ENCODE peak calls at places on chromosomes 7 and 10, in five cellular contexts. One of them, this sample, is unnamed.

GRCh38 chr7:38630720-38631673 is at the start of gene AMPH:
- DNase-seq in upper lobe of right lung: no peak
- DNase-seq in CD8-positive, alpha-beta T cell: no peak
- DNase-seq in coronary artery: no peak
- DNase-seq in Panc1: no peak
- DNase-seq in this sample: peak; percentile 49

GRCh38 chr10:22959292-22959691 is 31.4 kb downstream of the ARMC3 start:
- DNase-seq in upper lobe of right lung: no peak
- DNase-seq in Panc1: no peak
- DNase-seq in coronary artery: no peak
- DNase-seq in CD8-positive, alpha-beta T cell: no peak
- DNase-seq in this sample: no peak

GRCh38 chr7:94513565-94513860 is 3.9 kb downstream of the CASD1 start:
- DNase-seq in Panc1: no peak
- DNase-seq in CD8-positive, alpha-beta T cell: no peak
- DNase-seq in upper lobe of right lung: no peak
- DNase-seq in coronary artery: no peak
- DNase-seq in this sample: peak; percentile 5

GRCh38 chr7:156751319-156751718 is 110.7 kb downstream of the RNF32 start:
- DNase-seq in Panc1: no peak
- DNase-seq in CD8-positive, alpha-beta T cell: no peak
- DNase-seq in upper lobe of right lung: no peak
- DNase-seq in coronary artery: no peak
- DNase-seq in this sample: peak; percentile 91

GRCh38 chr10:20995123-20995978 is 98.2 kb upstream of the NEBL start:
- DNase-seq in coronary artery: no peak
- DNase-seq in CD8-positive, alpha-beta T cell: no peak
- DNase-seq in upper lobe of right lung: no peak
- DNase-seq in Panc1: no peak
- DNase-seq in this sample: peak; percentile 38

GRCh38 chr7:96970739-96971138 is 34.6 kb upstream of the DLX6 start:
- DNase-seq in CD8-positive, alpha-beta T cell: no peak
- DNase-seq in upper lobe of right lung: no peak
- DNase-seq in coronary artery: no peak
- DNase-seq in Panc1: no peak
- DNase-seq in this sample: no peak

GRCh38 chr10:11153766-11154165 is 136.1 kb downstream of the CELF2 start:
- DNase-seq in upper lobe of right lung: no peak
- DNase-seq in CD8-positive, alpha-beta T cell: no peak
- DNase-seq in coronary artery: no peak
- DNase-seq in Panc1: no peak
- DNase-seq in this sample: no peak

GRCh38 chr7:121608785-121609184 is 212.7 kb upstream of the FAM3C start:
- DNase-seq in coronary artery: no peak
- DNase-seq in upper lobe of right lung: no peak
- DNase-seq in Panc1: no peak
- DNase-seq in CD8-positive, alpha-beta T cell: no peak
- DNase-seq in this sample: no peak

GRCh38 chr7:31744294-31744874 is 57.4 kb downstream of the PPP1R17 start:
- DNase-seq in coronary artery: no peak
- DNase-seq in upper lobe of right lung: no peak
- DNase-seq in Panc1: peak; percentile 59
- DNase-seq in CD8-positive, alpha-beta T cell: peak; percentile 20
- DNase-seq in this sample: peak; percentile 86

GRCh38 chr7:22730921-22731654 is 4.1 kb downstream of the IL6 start:
- DNase-seq in upper lobe of right lung: no peak
- DNase-seq in coronary artery: no peak
- DNase-seq in CD8-positive, alpha-beta T cell: no peak
- DNase-seq in Panc1: peak; percentile 83
- DNase-seq in this sample: peak; percentile 61

GRCh38 chr7:22787936-22788335 is 34.7 kb downstream of the TOMM7 start:
- DNase-seq in Panc1: no peak
- DNase-seq in coronary artery: no peak
- DNase-seq in upper lobe of right lung: no peak
- DNase-seq in CD8-positive, alpha-beta T cell: no peak
- DNase-seq in this sample: no peak

GRCh38 chr10:100872034-100872791 is 40.5 kb upstream of the SLF2 start:
- DNase-seq in CD8-positive, alpha-beta T cell: peak; percentile 45
- DNase-seq in coronary artery: no peak
- DNase-seq in upper lobe of right lung: no peak
- DNase-seq in Panc1: peak; percentile 33
- DNase-seq in this sample: peak; percentile 66

GRCh38 chr7:156764016-156764669 is 123.6 kb downstream of the RNF32 start:
- DNase-seq in Panc1: no peak
- DNase-seq in CD8-positive, alpha-beta T cell: no peak
- DNase-seq in coronary artery: no peak
- DNase-seq in upper lobe of right lung: peak; percentile 79
- DNase-seq in this sample: peak; percentile 90

GRCh38 chr7:141666071-141666470 is 35.9 kb downstream of the DENND11 start:
- DNase-seq in Panc1: no peak
- DNase-seq in upper lobe of right lung: no peak
- DNase-seq in coronary artery: no peak
- DNase-seq in CD8-positive, alpha-beta T cell: no peak
- DNase-seq in this sample: no peak

GRCh38 chr7:142669074-142669654 is 80.1 kb upstream of the PRSS1 start:
- DNase-seq in coronary artery: no peak
- DNase-seq in CD8-positive, alpha-beta T cell: no peak
- DNase-seq in Panc1: no peak
- DNase-seq in upper lobe of right lung: no peak
- DNase-seq in this sample: peak; percentile 50

GRCh38 chr7:107528461-107528860 is 35.3 kb downstream of the COG5 start:
- DNase-seq in coronary artery: no peak
- DNase-seq in Panc1: no peak
- DNase-seq in CD8-positive, alpha-beta T cell: no peak
- DNase-seq in upper lobe of right lung: no peak
- DNase-seq in this sample: peak; percentile 71

GRCh38 chr7:44473295-44473694 is 17.2 kb downstream of the NUDCD3 start:
- DNase-seq in Panc1: no peak
- DNase-seq in upper lobe of right lung: no peak
- DNase-seq in coronary artery: no peak
- DNase-seq in CD8-positive, alpha-beta T cell: no peak
- DNase-seq in this sample: peak; percentile 79

GRCh38 chr10:62238880-62239279 is 29.8 kb downstream of the RTKN2 start:
- DNase-seq in coronary artery: no peak
- DNase-seq in upper lobe of right lung: no peak
- DNase-seq in CD8-positive, alpha-beta T cell: no peak
- DNase-seq in Panc1: no peak
- DNase-seq in this sample: no peak

GRCh38 chr10:128420623-128421022 is 294.4 kb upstream of the MKI67 start:
- DNase-seq in Panc1: no peak
- DNase-seq in CD8-positive, alpha-beta T cell: no peak
- DNase-seq in upper lobe of right lung: no peak
- DNase-seq in coronary artery: no peak
- DNase-seq in this sample: no peak

GRCh38 chr7:152762056-152762455 is 2.5 kb downstream of the ACTR3B start:
- DNase-seq in coronary artery: no peak
- DNase-seq in upper lobe of right lung: no peak
- DNase-seq in CD8-positive, alpha-beta T cell: no peak
- DNase-seq in Panc1: no peak
- DNase-seq in this sample: peak; percentile 42

GRCh38 chr7:149772236-149772820 is 1.1 kb downstream of the ZNF467 start:
- DNase-seq in upper lobe of right lung: peak; percentile 83
- DNase-seq in Panc1: no peak
- DNase-seq in coronary artery: no peak
- DNase-seq in CD8-positive, alpha-beta T cell: no peak
- DNase-seq in this sample: no peak

GRCh38 chr7:79176859-79177477 is 276.5 kb downstream of the MAGI2 start:
- DNase-seq in CD8-positive, alpha-beta T cell: no peak
- DNase-seq in Panc1: peak; percentile 35
- DNase-seq in coronary artery: no peak
- DNase-seq in upper lobe of right lung: no peak
- DNase-seq in this sample: peak; percentile 73

GRCh38 chr7:123571684-123572083 is 14.1 kb upstream of the NDUFA5 start:
- DNase-seq in upper lobe of right lung: no peak
- DNase-seq in CD8-positive, alpha-beta T cell: no peak
- DNase-seq in Panc1: no peak
- DNase-seq in coronary artery: no peak
- DNase-seq in this sample: peak; percentile 66

GRCh38 chr10:120456626-120457430 is at the start of gene PLPP4:
- DNase-seq in upper lobe of right lung: peak; percentile 68
- DNase-seq in Panc1: no peak
- DNase-seq in coronary artery: no peak
- DNase-seq in CD8-positive, alpha-beta T cell: no peak
- DNase-seq in this sample: peak; percentile 55

GRCh38 chr7:44187636-44188416 is 1.4 kb downstream of the GCK start:
- DNase-seq in upper lobe of right lung: peak; percentile 55
- DNase-seq in coronary artery: no peak
- DNase-seq in Panc1: no peak
- DNase-seq in CD8-positive, alpha-beta T cell: no peak
- DNase-seq in this sample: no peak

GRCh38 chr10:125281091-125281490 is 120.7 kb upstream of the CTBP2 start:
- DNase-seq in coronary artery: no peak
- DNase-seq in Panc1: no peak
- DNase-seq in CD8-positive, alpha-beta T cell: no peak
- DNase-seq in upper lobe of right lung: no peak
- DNase-seq in this sample: no peak

GRCh38 chr7:37054631-37055300 is 330.5 kb upstream of the AOAH start:
- DNase-seq in Panc1: no peak
- DNase-seq in CD8-positive, alpha-beta T cell: no peak
- DNase-seq in coronary artery: no peak
- DNase-seq in upper lobe of right lung: no peak
- DNase-seq in this sample: no peak

GRCh38 chr7:24812313-24812945 is 55.2 kb upstream of the GSDME start:
- DNase-seq in Panc1: peak; percentile 66
- DNase-seq in CD8-positive, alpha-beta T cell: peak; percentile 52
- DNase-seq in coronary artery: no peak
- DNase-seq in upper lobe of right lung: peak; percentile 68
- DNase-seq in this sample: peak; percentile 58

GRCh38 chr10:60134548-60134947 is 228.2 kb upstream of the CCDC6 start:
- DNase-seq in CD8-positive, alpha-beta T cell: no peak
- DNase-seq in upper lobe of right lung: no peak
- DNase-seq in coronary artery: no peak
- DNase-seq in Panc1: no peak
- DNase-seq in this sample: no peak
- H3K4me3 ChIP-seq in CD8-positive, alpha-beta T cell: no peak overlapping the region
- H3K4me3 ChIP-seq in upper lobe of right lung: no peak overlapping the region
- H3K4me3 ChIP-seq in coronary artery: no peak overlapping the region
- H3K4me3 ChIP-seq in Panc1: no peak overlapping the region
- H3K4me3 ChIP-seq in this sample: no peak overlapping the region

GRCh38 chr10:132328738-132329137 is 3.3 kb upstream of the LRRC27 start:
- DNase-seq in upper lobe of right lung: no peak
- DNase-seq in CD8-positive, alpha-beta T cell: no peak
- DNase-seq in Panc1: no peak
- DNase-seq in coronary artery: no peak
- DNase-seq in this sample: no peak

GRCh38 chr10:132329565-132330485 is 2.2 kb upstream of the LRRC27 start:
- DNase-seq in Panc1: no peak
- DNase-seq in coronary artery: no peak
- DNase-seq in upper lobe of right lung: no peak
- DNase-seq in CD8-positive, alpha-beta T cell: peak; percentile 47
- DNase-seq in this sample: peak; percentile 54

GRCh38 chr10:132331259-132331955 is 586 bp upstream of the LRRC27 start:
- DNase-seq in Panc1: no peak
- DNase-seq in upper lobe of right lung: no peak
- DNase-seq in coronary artery: no peak
- DNase-seq in CD8-positive, alpha-beta T cell: no peak
- DNase-seq in this sample: no peak

GRCh38 chr10:132331956-132332749 is at the start of gene LRRC27:
- DNase-seq in upper lobe of right lung: peak; percentile 100
- DNase-seq in CD8-positive, alpha-beta T cell: peak; percentile 100
- DNase-seq in coronary artery: peak; percentile 99
- DNase-seq in Panc1: peak; percentile 81
- DNase-seq in this sample: peak; percentile 98

GRCh38 chr10:132330486-132330833 is 1.5 kb upstream of the LRRC27 start:
- DNase-seq in upper lobe of right lung: no peak
- DNase-seq in CD8-positive, alpha-beta T cell: no peak
- DNase-seq in coronary artery: no peak
- DNase-seq in Panc1: no peak
- DNase-seq in this sample: no peak
- H3K4me3 ChIP-seq in upper lobe of right lung: peak overlapping the region; percentile 57
- H3K4me3 ChIP-seq in CD8-positive, alpha-beta T cell: peak overlapping the region; percentile 77
- H3K4me3 ChIP-seq in coronary artery: peak overlapping the region; percentile 91
- H3K4me3 ChIP-seq in Panc1: peak overlapping the region; percentile 98
- H3K4me3 ChIP-seq in this sample: peak overlapping the region; percentile 93

DNA sequence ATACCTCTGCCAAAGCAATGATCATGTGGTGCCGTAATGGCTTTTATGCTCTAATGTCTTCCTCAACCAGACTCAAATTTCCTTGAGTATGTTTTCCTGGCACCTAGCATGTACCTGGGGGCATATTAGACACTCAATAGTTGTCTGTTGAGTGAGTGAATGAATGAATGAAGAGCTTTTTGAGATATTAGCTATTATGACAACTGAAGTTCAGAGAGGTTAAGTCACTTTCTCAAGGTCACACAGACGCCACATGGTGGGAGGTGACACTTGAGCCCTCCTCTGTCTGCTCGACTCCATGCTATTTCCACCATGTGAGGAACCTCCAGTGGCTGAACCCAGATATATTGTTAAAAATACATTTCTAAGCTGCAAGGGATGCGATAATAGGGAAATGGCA is 132.1 kb downstream of the PRPF18 start:
- DNase-seq in Panc1: no peak
- DNase-seq in coronary artery: no peak
- DNase-seq in CD8-positive, alpha-beta T cell: no peak
- DNase-seq in upper lobe of right lung: no peak
- DNase-seq in this sample: no peak
- H3K4me3 ChIP-seq in Panc1: no peak overlapping the region
- H3K4me3 ChIP-seq in coronary artery: peak overlapping the region; percentile 52
- H3K4me3 ChIP-seq in CD8-positive, alpha-beta T cell: peak overlapping the region; percentile 27
- H3K4me3 ChIP-seq in upper lobe of right lung: peak overlapping the region; percentile 38
- H3K4me3 ChIP-seq in this sample: no peak overlapping the region

GRCh38 chr10:33330543-33331019 is 3.9 kb downstream of the NRP1 start:
- DNase-seq in upper lobe of right lung: peak; percentile 87
- DNase-seq in Panc1: no peak
- DNase-seq in CD8-positive, alpha-beta T cell: peak; percentile 81
- DNase-seq in coronary artery: peak; percentile 83
- DNase-seq in this sample: peak; percentile 94

GRCh38 chr10:33333260-33334169 is 952 bp downstream of the NRP1 start:
- DNase-seq in Panc1: no peak
- DNase-seq in CD8-positive, alpha-beta T cell: peak; percentile 26
- DNase-seq in coronary artery: no peak
- DNase-seq in upper lobe of right lung: no peak
- DNase-seq in this sample: peak; percentile 47

GRCh38 chr10:33329178-33329577 is 5.3 kb downstream of the NRP1 start:
- DNase-seq in coronary artery: no peak
- DNase-seq in CD8-positive, alpha-beta T cell: no peak
- DNase-seq in Panc1: no peak
- DNase-seq in upper lobe of right lung: no peak
- DNase-seq in this sample: no peak

GRCh38 chr10:33332183-33333031 is 2.1 kb downstream of the NRP1 start:
- DNase-seq in coronary artery: no peak
- DNase-seq in CD8-positive, alpha-beta T cell: no peak
- DNase-seq in upper lobe of right lung: no peak
- DNase-seq in Panc1: no peak
- DNase-seq in this sample: peak; percentile 71

DNA sequence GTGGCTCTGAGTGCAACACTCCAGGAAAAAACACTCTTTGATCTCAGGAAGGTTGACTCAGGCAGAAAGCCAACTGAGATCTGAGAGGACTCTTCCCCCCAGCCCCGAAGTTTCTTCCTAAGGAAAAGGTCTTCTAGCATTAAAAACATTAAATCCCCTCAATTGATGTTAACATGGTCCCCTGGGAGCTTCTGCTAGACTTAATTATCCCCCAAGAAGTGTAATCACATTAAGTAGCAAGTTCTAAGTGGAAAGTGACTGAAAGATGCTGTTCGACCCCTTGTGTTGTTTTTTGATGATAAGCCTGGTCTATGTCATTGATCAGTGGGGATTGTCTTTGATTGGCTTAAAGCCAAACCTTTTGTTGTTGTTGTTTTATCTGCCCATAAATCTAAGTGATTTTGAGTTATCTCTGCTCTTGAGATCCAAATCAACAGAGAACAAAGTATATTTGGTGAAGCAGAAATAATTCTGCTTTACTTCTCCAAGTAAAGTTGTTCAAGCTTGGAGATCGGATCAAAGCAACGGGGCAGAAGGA is 3.4 kb downstream of the NRP1 start:
- DNase-seq in upper lobe of right lung: no peak
- DNase-seq in CD8-positive, alpha-beta T cell: no peak
- DNase-seq in Panc1: no peak
- DNase-seq in coronary artery: no peak
- DNase-seq in this sample: no peak
- H3K4me3 ChIP-seq in upper lobe of right lung: peak overlapping the region; percentile 85
- H3K4me3 ChIP-seq in CD8-positive, alpha-beta T cell: no peak overlapping the region
- H3K4me3 ChIP-seq in Panc1: peak overlapping the region; percentile 61
- H3K4me3 ChIP-seq in coronary artery: peak overlapping the region; percentile 77
- H3K4me3 ChIP-seq in this sample: peak overlapping the region; percentile 94